ENCODE peak calls at places on chromosomes 5 and 9, in four cellular contexts. E is K562, Q is GM12878, Z is HepG2. I is an unnamed sample.

GRCh38 chr9:7946458-7946857 is 146.9 kb upstream of the DMAC1 start:
- DNase-seq in E (no peak), Z (no peak), Q (no peak), I (no peak)

GRCh38 chr5:179304466-179304865 is 40.8 kb downstream of the ADAMTS2 start:
- DNase-seq in E (no peak), Q (no peak), Z (no peak), I (no peak)

GRCh38 chr5:139186752-139187326 is 11.3 kb downstream of the SIL1 start:
- DNase-seq in Q (no peak), E (no peak), Z (no peak), I (no peak)

GRCh38 chr5:5632678-5633077 is 210.2 kb downstream of the ICE1 start:
- DNase-seq in E (no peak), Z (no peak), Q (no peak), I (no peak)

GRCh38 chr5:53481887-53482716 is 1.7 kb downstream of the FST start:
- DNase-seq in Z (peak), E (peak), Q (no peak), I (peak)

GRCh38 chr5:172437445-172438303 is 16.7 kb downstream of the SH3PXD2B start:
- DNase-seq in E (no peak), Z (peak), Q (no peak), I (no peak)

GRCh38 chr5:43154424-43154823 is 33.7 kb downstream of the ZNF131 start:
- DNase-seq in Z (no peak), Q (no peak), E (no peak), I (no peak)

GRCh38 chr5:32051796-32052195 is 122.3 kb downstream of the GOLPH3 start:
- DNase-seq in Q (no peak), Z (no peak), E (no peak), I (no peak)

GRCh38 chr9:113416149-113416726 is 5.7 kb downstream of the C9orf43 start:
- DNase-seq in Z (no peak), Q (peak), E (no peak), I (no peak)

GRCh38 chr9:1055156-1055555 is 5.0 kb downstream of the DMRT2 start:
- DNase-seq in Q (no peak), E (no peak), Z (no peak), I (no peak)

GRCh38 chr9:77981332-77981731 is 50.3 kb downstream of the GNAQ start:
- DNase-seq in Q (no peak), Z (no peak), E (peak), I (no peak)

GRCh38 chr9:32456564-32456963 is 69.4 kb downstream of the RIGI start:
- DNase-seq in Z (peak), Q (no peak), E (no peak), I (no peak)

GRCh38 chr5:96408276-96408777 is 24.7 kb downstream of the PCSK1 start:
- DNase-seq in E (no peak), Z (no peak), Q (no peak), I (no peak)

GRCh38 chr5:142862585-142862984 is 92.4 kb downstream of the ARHGAP26 start:
- DNase-seq in E (no peak), Q (no peak), Z (no peak), I (no peak)

GRCh38 chr9:132144708-132145365 is 17.0 kb upstream of the NTNG2 start:
- DNase-seq in E (peak), Q (no peak), Z (no peak), I (no peak)

GRCh38 chr5:36613771-36614656 is 7.6 kb downstream of the SLC1A3 start:
- DNase-seq in Z (no peak), E (no peak), Q (no peak), I (no peak)

GRCh38 chr5:6551287-6551954 is 81.4 kb downstream of the NSUN2 start:
- DNase-seq in E (no peak), Q (no peak), Z (no peak), I (no peak)

GRCh38 chr5:107744418-107745330 is 73.9 kb upstream of the EFNA5 start:
- DNase-seq in Q (no peak), E (no peak), Z (no peak), I (peak)

GRCh38 chr5:167701103-167701502 is 590.3 kb upstream of the WWC1 start:
- DNase-seq in Q (no peak), Z (no peak), E (no peak), I (no peak)

GRCh38 chr5:135557034-135557838 is 21.5 kb upstream of the NEUROG1 start:
- DNase-seq in Z (no peak), Q (no peak), E (no peak), I (no peak)

GRCh38 chr5:171388816-171389168 is 1.1 kb downstream of the NPM1 start:
- DNase-seq in E (no peak), Q (no peak), Z (no peak), I (no peak)

GRCh38 chr5:16681761-16682335 is 65.1 kb upstream of the RETREG1 start:
- DNase-seq in E (no peak), Z (no peak), Q (no peak), I (no peak)

GRCh38 chr9:125650271-125650737 is 56.7 kb downstream of the MAPKAP1 start:
- DNase-seq in E (no peak), Q (peak), Z (no peak), I (no peak)

GRCh38 chr5:143134900-143135299 is 268.6 kb downstream of the NR3C1 start:
- DNase-seq in E (peak), Z (no peak), Q (no peak), I (no peak)

GRCh38 chr9:122334916-122335315 is 35.9 kb upstream of the PTGS1 start:
- DNase-seq in E (no peak), Z (no peak), Q (no peak), I (no peak)

GRCh38 chr9:116494815-116495634 is 192.1 kb upstream of the TRIM32 start:
- DNase-seq in Q (no peak), Z (peak), E (peak), I (peak)

GRCh38 chr5:96812851-96813250 is 5.1 kb upstream of the ERAP1 start:
- DNase-seq in Q (no peak), Z (no peak), E (peak), I (no peak)

GRCh38 chr5:154487541-154487940 is 9.5 kb upstream of the HAND1 start:
- DNase-seq in Q (peak), Z (no peak), E (no peak), I (no peak)

GRCh38 chr5:19125956-19126713 is 861.9 kb downstream of the CDH18 start:
- DNase-seq in E (no peak), Z (no peak), Q (no peak), I (no peak)

GRCh38 chr5:59450245-59450644 is 443.3 kb downstream of the PDE4D start:
- DNase-seq in Q (no peak), Z (no peak), E (no peak), I (no peak)

GRCh38 chr5:138461343-138462125 is 3.7 kb upstream of the EGR1 start:
- DNase-seq in E (no peak), Q (no peak), Z (no peak), I (no peak)

DNA sequence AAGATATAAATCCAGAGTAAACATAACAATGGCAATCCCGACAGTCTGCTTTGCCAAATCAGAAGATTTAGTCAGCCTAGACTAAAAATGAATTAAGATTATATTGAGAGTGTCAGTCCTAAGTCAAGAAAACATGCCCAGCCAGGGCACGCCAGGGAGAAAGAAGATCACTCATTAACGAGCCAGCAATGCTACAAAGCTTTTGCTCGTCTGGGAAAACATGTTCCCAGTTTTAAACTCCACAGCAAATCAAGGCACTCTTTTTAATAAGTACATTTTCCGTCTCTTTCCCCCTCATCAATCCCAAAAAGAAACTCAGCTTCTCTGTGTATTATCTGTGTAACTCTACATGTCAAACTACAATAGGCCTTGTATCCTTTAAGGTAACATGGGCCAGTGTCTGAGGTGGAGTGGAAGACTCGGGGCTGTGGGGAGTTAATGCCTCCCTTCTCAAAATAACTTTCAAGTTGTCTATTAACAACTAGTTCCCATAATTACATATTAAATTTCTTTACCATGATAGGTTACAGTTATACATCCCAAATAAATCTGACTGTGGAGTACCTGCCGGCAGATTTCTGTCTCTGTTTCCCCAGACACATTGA is 40.9 kb downstream of the NFIB start:
- DNase-seq in Q (no peak), E (no peak), Z (no peak), I (no peak)
- TF ChIP-seq ETV6 in Q (no peak), E (no peak), Z (no peak), I (no peak)

GRCh38 chr5:83636141-83636540 is 84.5 kb downstream of the HAPLN1 start:
- DNase-seq in Q (no peak), Z (no peak), E (no peak), I (no peak)

GRCh38 chr5:83632874-83633273 is 87.8 kb downstream of the HAPLN1 start:
- DNase-seq in Z (no peak), Q (no peak), E (no peak), I (no peak)

GRCh38 chr5:83628360-83628759 is 92.3 kb downstream of the HAPLN1 start:
- DNase-seq in E (no peak), Q (no peak), Z (no peak), I (no peak)

GRCh38 chr5:83633285-83633684 is 87.4 kb downstream of the HAPLN1 start:
- DNase-seq in Q (no peak), E (no peak), Z (no peak), I (no peak)
- TF ChIP-seq CTCF in Q (no peak), E (no peak), Z (no peak), I (no peak)

GRCh38 chr9:96068511-96068910 is 193.0 kb downstream of the ERCC6L2 start:
- DNase-seq in Q (no peak), Z (no peak), E (no peak), I (no peak)
- TF ChIP-seq SP1 in Q (no peak), Z (no peak), E (no peak), I (no peak)

GRCh38 chr5:75050415-75050814 is 1.9 kb downstream of the GCNT4 start:
- DNase-seq in E (peak), Q (no peak), Z (peak), I (peak)
- TF ChIP-seq ETV6 in E (no peak), Q (no peak), Z (no peak), I (no peak)

GRCh38 chr9:102631559-102631958 is 363.6 kb upstream of the CYLC2 start:
- DNase-seq in Z (peak), Q (no peak), E (peak), I (no peak)
- TF ChIP-seq CTCF in Z (peak), Q (peak), E (no peak), I (no peak)

DNA sequence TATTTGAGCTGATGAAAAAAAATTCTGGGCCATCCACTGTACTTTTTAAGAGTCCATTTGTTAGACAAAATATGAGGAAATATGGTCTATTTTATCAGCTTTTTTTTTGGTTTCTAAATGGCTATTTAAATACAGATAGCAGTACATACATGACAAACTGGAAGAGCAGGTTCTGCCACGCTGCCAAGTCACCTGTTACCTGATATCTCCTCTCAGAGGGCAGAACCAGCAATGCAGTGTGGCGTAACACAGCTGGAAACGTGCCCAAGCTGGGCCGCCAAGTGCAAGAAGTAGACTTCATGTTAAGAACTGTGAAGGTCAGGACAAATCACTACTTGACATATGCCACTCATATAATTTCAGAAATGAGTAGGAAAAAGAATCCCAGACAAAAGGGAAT is 8.1 kb downstream of the MCIDAS start:
- DNase-seq in E (no peak), Z (no peak), Q (no peak), I (peak)
- TF ChIP-seq SP1 in E (no peak), Z (no peak), Q (no peak), I (no peak)

GRCh38 chr5:10276691-10277090 is 26.6 kb downstream of the CCT5 start:
- DNase-seq in Z (no peak), Q (no peak), E (no peak), I (no peak)

GRCh38 chr5:10279925-10280720 is 27.6 kb downstream of the CMBL start:
- DNase-seq in Z (no peak), Q (no peak), E (no peak), I (no peak)

GRCh38 chr5:10278658-10279279 is 28.7 kb downstream of the CCT5 start:
- DNase-seq in E (no peak), Q (no peak), Z (no peak), I (no peak)

GRCh38 chr5:10277773-10278630 is 27.9 kb downstream of the CCT5 start:
- DNase-seq in E (no peak), Q (no peak), Z (no peak), I (no peak)

GRCh38 chr5:10279328-10279727 is 28.4 kb downstream of the CMBL start:
- DNase-seq in E (no peak), Z (no peak), Q (no peak), I (no peak)
- TF ChIP-seq ETV6 in E (no peak), Z (no peak), Q (no peak), I (no peak)

GRCh38 chr5:13878357-13878756 is 66.1 kb downstream of the DNAH5 start:
- DNase-seq in Z (no peak), Q (no peak), E (no peak), I (peak)
- TF ChIP-seq CTCF in Z (no peak), Q (peak), E (no peak), I (no peak)

GRCh38 chr5:100827481-100827889 is 75.6 kb downstream of the ST8SIA4 start:
- DNase-seq in Q (no peak), E (no peak), Z (no peak), I (no peak)
- TF ChIP-seq SP1 in Q (no peak), E (no peak), Z (no peak), I (no peak)

I was measured in WTC11.